ENCODE peak calls at places on chromosomes 5 and 9, in four cellular contexts. D is mesenchymal stem cell, K is neuronal stem cell, I is lung. P is an unnamed sample. For H3K9me3 and H3K4me1, the result is how much of the 10 kb centered on the place peaks cover.

GRCh38 chr9:33468215-33468730 is 5.5 kb downstream of the NOL6 start:
- DNase-seq in D (no peak), K (no peak), I (no peak), P (no peak)

GRCh38 chr9:135524130-135524861 is 3.1 kb downstream of the LCN1 start:
- DNase-seq in D (peak), K (no peak), I (no peak), P (no peak)

GRCh38 chr9:93318441-93318840 is 133.0 kb upstream of the FAM120A start:
- DNase-seq in D (no peak), K (no peak), I (no peak), P (no peak)

GRCh38 chr9:15104826-15105420 is 194.7 kb upstream of the FREM1 start:
- DNase-seq in D (peak), K (peak), I (peak), P (no peak)

GRCh38 chr5:40385544-40385943 is 294.2 kb upstream of the PTGER4 start:
- DNase-seq in D (peak), K (no peak), I (peak), P (peak)

GRCh38 chr5:143600396-143601075 is 197.1 kb upstream of the NR3C1 start:
- DNase-seq in D (peak), K (no peak), I (no peak), P (no peak)

GRCh38 chr5:97629281-97629680 is 446.2 kb upstream of the RIOK2 start:
- DNase-seq in D (peak), K (no peak), I (peak), P (no peak)

GRCh38 chr5:39760385-39761198 is 335.8 kb upstream of the DAB2 start:
- DNase-seq in D (peak), K (no peak), I (no peak), P (no peak)

GRCh38 chr5:73236541-73237128 is 63.6 kb downstream of the TMEM174 start:
- DNase-seq in D (no peak), K (no peak), I (no peak), P (no peak)

GRCh38 chr5:137345396-137345795 is 153.7 kb downstream of the SPOCK1 start:
- DNase-seq in D (no peak), K (no peak), I (no peak), P (no peak)

GRCh38 chr5:147751-148150 is 43.5 kb upstream of the LRRC14B start:
- DNase-seq in D (no peak), K (no peak), I (no peak), P (no peak)
- H3K9me3 ChIP-seq in D (under half), K (under half), I (under half), P (under half)

DNA sequence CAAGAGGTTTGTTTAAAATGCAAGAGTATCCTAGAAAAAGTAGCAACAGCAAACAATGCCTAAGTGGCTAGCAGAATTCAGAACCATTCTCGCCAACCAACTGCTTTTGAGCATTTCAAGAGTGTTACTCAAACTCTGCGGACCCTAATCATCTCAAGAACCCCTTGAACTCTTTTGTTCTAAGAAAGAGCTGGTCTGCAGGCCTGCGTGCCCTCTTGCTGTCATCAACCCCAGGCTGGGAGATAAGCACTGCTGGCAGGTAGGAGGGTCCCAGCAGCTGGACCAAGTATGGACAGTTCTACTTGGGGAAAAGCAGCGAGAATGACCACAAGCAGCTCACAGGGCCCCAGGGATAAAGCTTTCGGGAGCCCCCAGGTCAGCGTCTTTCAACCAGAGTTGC is 38.3 kb downstream of the MYO10 start:
- DNase-seq in D (no peak), K (no peak), I (no peak), P (no peak)
- H3K4me1 ChIP-seq in D (under half), K (under half), I (under half), P (under half)

GRCh38 chr5:157381746-157382145 is 78.3 kb upstream of the NIPAL4 start:
- DNase-seq in D (no peak), K (no peak), I (peak), P (no peak)
- H3K4me3 ChIP-seq in D (no peak), K (no peak), I (no peak), P (no peak)

DNA sequence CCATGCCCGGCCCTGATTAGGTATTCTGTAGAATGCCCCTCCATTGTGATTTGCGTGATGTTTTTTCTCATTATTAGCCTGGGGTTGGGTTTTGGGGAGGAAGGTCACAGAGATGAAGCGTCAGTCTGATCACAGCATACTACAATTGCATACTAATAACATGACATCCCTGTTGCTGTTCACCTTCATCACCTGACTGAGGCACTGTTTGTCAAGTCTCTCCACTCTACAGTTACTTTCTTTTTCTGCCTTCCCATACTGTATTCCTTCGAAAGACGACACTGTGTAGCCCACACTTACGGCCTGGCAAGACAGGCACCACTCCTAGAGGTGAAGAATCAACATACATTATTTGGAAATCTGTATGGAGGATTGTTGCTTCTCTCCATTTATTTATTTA is 5.5 kb downstream of the ZNF354C start:
- DNase-seq in D (no peak), K (no peak), I (no peak), P (no peak)
- H3K9me3 ChIP-seq in D (half or more), K (half or more), I (under half), P (under half)

GRCh38 chr9:134382733-134383132 is 56.5 kb downstream of the RXRA start:
- DNase-seq in D (no peak), K (no peak), I (no peak), P (no peak)
- H3K4me1 ChIP-seq in D (half or more), K (under half), I (under half), P (under half)

GRCh38 chr9:120423812-120424211 is 156.2 kb downstream of the CDK5RAP2 start:
- DNase-seq in D (no peak), K (no peak), I (no peak), P (no peak)
- H3K4me3 ChIP-seq in D (no peak), K (no peak), I (no peak), P (no peak)

DNA sequence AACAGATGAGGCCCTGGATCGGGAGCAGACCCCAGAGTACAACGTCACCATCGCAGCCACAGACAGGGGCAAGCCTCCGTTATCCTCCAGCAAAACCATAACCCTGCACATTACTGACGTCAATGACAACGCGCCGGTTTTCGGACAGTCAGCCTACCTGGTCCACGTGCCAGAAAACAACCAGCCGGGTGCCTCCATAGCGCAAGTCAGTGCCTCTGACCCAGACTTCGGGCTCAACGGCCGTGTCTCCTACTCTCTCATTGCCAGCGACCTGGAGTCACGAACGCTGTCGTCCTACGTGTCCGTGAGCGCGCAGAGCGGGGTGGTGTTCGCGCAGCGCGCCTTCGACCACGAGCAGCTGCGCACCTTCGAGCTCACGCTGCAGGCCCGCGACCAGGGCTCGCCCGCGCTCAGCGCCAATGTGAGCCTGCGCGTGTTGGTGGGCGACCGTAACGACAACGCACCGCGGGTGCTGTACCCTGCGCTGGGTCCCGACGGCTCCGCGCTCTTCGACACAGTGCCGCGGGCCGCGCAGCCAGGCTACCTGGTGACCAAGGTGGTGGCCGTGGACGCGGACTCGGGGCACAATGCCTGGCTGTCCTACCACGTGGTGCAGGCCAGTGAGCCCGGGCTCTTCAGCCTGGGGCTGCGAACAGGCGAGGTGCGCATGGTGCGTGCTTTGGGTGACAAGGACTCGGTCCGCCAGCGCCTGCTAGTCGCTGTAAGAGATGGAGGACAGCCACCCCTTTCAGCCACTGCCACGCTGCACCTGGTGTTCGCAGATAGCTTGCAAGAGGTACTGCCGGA is 1.6 kb upstream of the PCDHGA11 start:
- DNase-seq in D (no peak), K (no peak), I (no peak), P (no peak)
- H3K9me3 ChIP-seq in D (under half), K (half or more), I (half or more), P (under half)

P was measured in iPS DF 6.9.